ENCODE peak calls at places on chromosomes 11 and 22, in eight cellular contexts. R is Karpas-422, Y is OCI-LY7, S is HCT116, V is hepatocyte, N is MM.1S, G is PC-9, X is SK-N-SH. T is an unnamed sample.

GRCh38 chr11:217704-218103 is 10.2 kb downstream of the RIC8A start:
- DNase-seq in R (no peak), Y (no peak), S (no peak), V (no peak), N (no peak), G (no peak), X (no peak), T (no peak)

GRCh38 chr11:129895126-129896041 is at the start of gene NFRKB:
- DNase-seq in R (peak; percentile 88), Y (peak; percentile 90), S (peak; percentile 18), V (peak; percentile 92), N (peak; percentile 86), G (peak; percentile 50), X (peak; percentile 99), T (peak; percentile 91)

GRCh38 chr11:73972620-73973449 is 9.8 kb downstream of the UCP2 start:
- DNase-seq in R (peak; percentile 62), Y (peak; percentile 30), S (no peak), V (no peak), N (no peak), G (no peak), X (no peak), T (no peak)

GRCh38 chr11:66986178-66986545 is 11.1 kb downstream of the C11orf86 start:
- DNase-seq in R (no peak), Y (no peak), S (no peak), V (no peak), N (no peak), G (no peak), X (no peak), T (no peak)

GRCh38 chr11:26522912-26523610 is 49.0 kb downstream of the MUC15 start:
- DNase-seq in R (peak; percentile 63), Y (peak; percentile 28), S (no peak), V (peak; percentile 30), N (peak; percentile 24), G (no peak), X (no peak), T (peak; percentile 36)

GRCh38 chr11:22787565-22788162 is 41.9 kb downstream of the SVIP start:
- DNase-seq in R (peak; percentile 77), Y (peak; percentile 56), S (peak; percentile 22), V (peak; percentile 69), N (peak; percentile 69), G (no peak), X (peak; percentile 46), T (peak; percentile 72)

GRCh38 chr11:63459586-63459985 is 31.4 kb downstream of the PLAAT5 start:
- DNase-seq in R (no peak), Y (no peak), S (no peak), V (no peak), N (no peak), G (peak; percentile 45), X (no peak), T (no peak)

GRCh38 chr11:126265801-126266200 is 2.9 kb downstream of the SRPRA start:
- DNase-seq in R (no peak), Y (no peak), S (no peak), V (no peak), N (no peak), G (peak; percentile 32), X (no peak), T (peak; percentile 30)

GRCh38 chr22:43270314-43270908 is 72.8 kb downstream of the SCUBE1 start:
- DNase-seq in R (peak; percentile 43), Y (no peak), S (no peak), V (no peak), N (peak; percentile 96), G (no peak), X (no peak), T (no peak)

GRCh38 chr22:20239063-20239950 is 28.8 kb downstream of the RTN4R start:
- DNase-seq in R (no peak), Y (no peak), S (no peak), V (peak; percentile 34), N (no peak), G (no peak), X (no peak), T (peak; percentile 40)

GRCh38 chr11:44852952-44853351 is 97.7 kb downstream of the TP53I11 start:
- DNase-seq in R (no peak), Y (no peak), S (no peak), V (no peak), N (no peak), G (no peak), X (no peak), T (no peak)

GRCh38 chr11:18106688-18107087 is 806 bp upstream of the SAAL1 start:
- DNase-seq in R (no peak), Y (no peak), S (no peak), V (no peak), N (no peak), G (no peak), X (no peak), T (peak; percentile 31)

GRCh38 chr11:12053606-12054361 is 45.4 kb upstream of the DKK3 start:
- DNase-seq in R (no peak), Y (no peak), S (no peak), V (no peak), N (no peak), G (no peak), X (no peak), T (peak; percentile 86)

GRCh38 chr11:123375832-123376231 is 54.2 kb upstream of the GRAMD1B start:
- DNase-seq in R (no peak), Y (no peak), S (no peak), V (no peak), N (no peak), G (no peak), X (no peak), T (no peak)

GRCh38 chr11:8442301-8442700 is 151.7 kb downstream of the STK33 start:
- DNase-seq in R (no peak), Y (no peak), S (no peak), V (peak; percentile 4), N (no peak), G (no peak), X (peak; percentile 4), T (no peak)

GRCh38 chr22:39101226-39101625 is 4.2 kb downstream of the APOBEC3H start:
- DNase-seq in R (no peak), Y (no peak), S (no peak), V (no peak), N (no peak), G (no peak), X (no peak), T (no peak)

GRCh38 chr11:34750692-34751405 is 130.0 kb downstream of the EHF start:
- DNase-seq in R (no peak), Y (no peak), S (no peak), V (no peak), N (no peak), G (no peak), X (no peak), T (no peak)

GRCh38 chr11:114163830-114164401 is 104.4 kb downstream of the ZBTB16 start:
- DNase-seq in R (no peak), Y (no peak), S (no peak), V (peak; percentile 53), N (no peak), G (no peak), X (no peak), T (no peak)

GRCh38 chr22:19065298-19065859 is 56.8 kb downstream of the DGCR2 start:
- DNase-seq in R (no peak), Y (no peak), S (no peak), V (no peak), N (no peak), G (no peak), X (no peak), T (no peak)

GRCh38 chr11:13336246-13336873 is 58.8 kb downstream of the BMAL1 start:
- DNase-seq in R (no peak), Y (no peak), S (no peak), V (no peak), N (no peak), G (no peak), X (no peak), T (peak; percentile 66)

GRCh38 chr11:45941285-45941684 is 18.8 kb downstream of the LARGE2 start:
- DNase-seq in R (no peak), Y (no peak), S (no peak), V (no peak), N (no peak), G (no peak), X (no peak), T (no peak)
- H3K9me3 ChIP-seq in R (no peaks in the 10 kb centered on the region), Y (no peaks in the 10 kb centered on the region), S (no peaks in the 10 kb centered on the region), V (no peaks in the 10 kb centered on the region), N (no peaks in the 10 kb centered on the region), G (no peaks in the 10 kb centered on the region), X (no peaks in the 10 kb centered on the region), T (no peaks in the 10 kb centered on the region)

GRCh38 chr11:47969401-47969800 is 11.0 kb upstream of the PTPRJ start:
- DNase-seq in R (no peak), Y (no peak), S (no peak), V (peak; percentile 30), N (no peak), G (peak; percentile 19), X (no peak), T (no peak)
- H3K9me2 ChIP-seq in R (no peaks in the 10 kb centered on the region), Y (no peaks in the 10 kb centered on the region), S (no peaks in the 10 kb centered on the region), V (no peaks in the 10 kb centered on the region), N (no peaks in the 10 kb centered on the region), G (no peaks in the 10 kb centered on the region), X (no peaks in the 10 kb centered on the region), T (no peaks in the 10 kb centered on the region)

GRCh38 chr22:41725510-41726110 is 26.3 kb downstream of the MEI1 start:
- DNase-seq in R (no peak), Y (no peak), S (no peak), V (peak; percentile 11), N (no peak), G (peak; percentile 89), X (no peak), T (no peak)

GRCh38 chr22:41732096-41732772 is 32.9 kb downstream of the MEI1 start:
- DNase-seq in R (peak; percentile 57), Y (peak; percentile 23), S (no peak), V (no peak), N (no peak), G (no peak), X (no peak), T (no peak)

DNA sequence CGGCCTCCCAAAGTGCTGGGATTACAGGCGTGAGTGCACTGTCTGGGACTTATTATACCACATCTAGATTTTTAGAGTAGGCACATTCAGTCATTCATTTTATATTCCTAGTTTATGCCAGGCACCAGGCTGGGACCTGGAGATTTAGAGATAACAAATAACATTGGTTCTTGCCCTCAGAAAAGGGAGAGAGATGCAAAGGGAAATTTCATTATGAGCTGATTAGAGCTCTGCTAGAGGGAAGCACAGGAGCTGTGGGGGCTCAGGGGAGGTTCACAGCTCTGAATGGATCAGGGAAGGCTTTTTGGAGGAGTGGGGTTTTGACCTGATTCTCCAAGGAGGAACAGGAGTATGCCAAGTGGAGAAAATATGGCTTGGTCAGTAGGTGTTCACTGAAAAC is 32.3 kb downstream of the MEI1 start:
- DNase-seq in R (no peak), Y (no peak), S (no peak), V (no peak), N (no peak), G (no peak), X (peak; percentile 59), T (no peak)
- H3K9me3 ChIP-seq in R (no peaks in the 10 kb centered on the region), Y (no peaks in the 10 kb centered on the region), S (no peaks in the 10 kb centered on the region), V (no peaks in the 10 kb centered on the region), N (no peaks in the 10 kb centered on the region), G (no peaks in the 10 kb centered on the region), X (no peaks in the 10 kb centered on the region), T (no peaks in the 10 kb centered on the region)

DNA sequence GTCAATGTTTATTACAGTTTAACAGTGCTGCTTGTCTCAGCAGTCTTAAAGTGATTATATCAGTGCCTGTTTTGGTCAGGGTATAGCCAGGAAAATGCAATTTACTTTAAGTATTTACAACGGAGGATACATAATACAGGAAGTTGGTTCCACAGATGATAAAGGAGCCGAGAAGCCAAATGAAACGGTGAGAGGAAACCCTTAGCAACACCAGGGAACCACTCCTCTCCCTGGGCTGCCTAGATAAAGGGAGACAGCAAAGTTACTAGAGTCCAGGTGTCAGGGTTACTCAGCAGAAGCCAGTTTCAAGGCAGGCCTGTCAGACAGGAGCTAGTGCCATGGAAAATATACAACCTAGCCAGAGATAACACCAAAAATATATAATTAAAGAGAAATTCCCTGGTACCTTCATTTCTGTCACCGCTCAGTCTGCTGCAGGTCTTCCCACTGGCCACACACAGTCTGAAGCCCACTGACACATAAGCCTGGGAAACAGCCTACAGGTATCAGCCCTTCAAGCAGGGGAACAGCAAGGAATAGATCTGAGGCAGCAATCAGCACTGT is 55.5 kb downstream of the FAM76B start:
- DNase-seq in R (no peak), Y (peak; percentile 8), S (no peak), V (peak; percentile 29), N (no peak), G (no peak), X (no peak), T (no peak)
- H3K9me2 ChIP-seq in R (no peaks in the 10 kb centered on the region), Y (no peaks in the 10 kb centered on the region), S (no peaks in the 10 kb centered on the region), V (no peaks in the 10 kb centered on the region), N (no peaks in the 10 kb centered on the region), G (peaks cover 6% of the 10 kb centered on the region), X (no peaks in the 10 kb centered on the region), T (no peaks in the 10 kb centered on the region)

T was measured in GM23248.